ENCODE peak calls at places on chromosomes 5 and 9, in four cellular contexts. H is ovary, C is mesendoderm, J is OCI-LY7. K is an unnamed sample.

GRCh38 chr9:129513856-129514496 is 106.9 kb downstream of the C9orf50 start:
- DNase-seq in J (no peak), C (no peak), H (no peak), K (no peak)

GRCh38 chr9:133351908-133352634 is 4.1 kb downstream of the RPL7A start:
- DNase-seq in C (peak; percentile 93), J (peak; percentile 63), H (no peak), K (no peak)

GRCh38 chr5:135488727-135489465 is 36.7 kb upstream of the TIFAB start:
- DNase-seq in C (peak; percentile 91), J (no peak), H (no peak), K (no peak)

GRCh38 chr5:57831942-57832341 is 349.3 kb upstream of the ACTBL2 start:
- DNase-seq in J (no peak), C (no peak), H (no peak), K (no peak)

GRCh38 chr5:23820764-23821471 is 313.5 kb downstream of the PRDM9 start:
- DNase-seq in H (no peak), C (peak; percentile 47), J (peak; percentile 1), K (no peak)

GRCh38 chr9:278651-279050 is 64.0 kb downstream of the DOCK8 start:
- DNase-seq in C (no peak), H (no peak), J (no peak), K (no peak)

GRCh38 chr9:107213561-107214028 is 69.5 kb upstream of the RAD23B start:
- DNase-seq in H (no peak), C (peak; percentile 91), J (no peak), K (no peak)

GRCh38 chr5:181170996-181171395 is 23.6 kb downstream of the OR2V2 start:
- DNase-seq in J (no peak), C (no peak), H (no peak), K (no peak)

GRCh38 chr9:93071464-93071863 is 13.0 kb downstream of the SUSD3 start:
- DNase-seq in H (peak; percentile 69), C (peak; percentile 79), J (peak; percentile 49), K (no peak)

GRCh38 chr9:121878208-121878835 is 214.8 kb downstream of the TTLL11 start:
- DNase-seq in J (no peak), C (no peak), H (no peak), K (no peak)

GRCh38 chr5:2703615-2704014 is 47.9 kb downstream of the IRX2 start:
- DNase-seq in J (no peak), H (no peak), C (no peak), K (no peak)

GRCh38 chr9:93098236-93098946 is 2.4 kb downstream of the CARD19 start:
- DNase-seq in C (no peak), J (no peak), H (peak; percentile 91), K (peak; percentile 96)

GRCh38 chr5:19406576-19407365 is 581.2 kb downstream of the CDH18 start:
- DNase-seq in C (no peak), J (no peak), H (no peak), K (no peak)

GRCh38 chr9:127088724-127089615 is 33.5 kb downstream of the ANGPTL2 start:
- DNase-seq in C (no peak), H (no peak), J (no peak), K (no peak)

GRCh38 chr9:14428781-14429230 is 114.9 kb upstream of the NFIB start:
- DNase-seq in J (peak; percentile 70), H (peak; percentile 73), C (peak; percentile 88), K (peak; percentile 67)

GRCh38 chr5:123176224-123176937 is 87.3 kb downstream of the PRDM6 start:
- DNase-seq in J (no peak), H (no peak), C (no peak), K (no peak)

GRCh38 chr5:30809907-30810306 is 383.6 kb upstream of the CDH6 start:
- DNase-seq in H (no peak), C (no peak), J (no peak), K (no peak)

GRCh38 chr9:121388140-121388925 is 18.3 kb upstream of the STOM start:
- DNase-seq in H (no peak), C (no peak), J (no peak), K (no peak)

GRCh38 chr5:54522080-54522479 is 4.5 kb downstream of the SNX18 start:
- DNase-seq in C (no peak), H (no peak), J (no peak), K (no peak)

GRCh38 chr9:92896037-92896436 is 18.2 kb upstream of the ZNF484 start:
- DNase-seq in C (no peak), J (no peak), H (no peak), K (no peak)

GRCh38 chr9:111232997-111233790 is 96.8 kb downstream of the OR2K2 start:
- DNase-seq in C (peak; percentile 80), H (no peak), J (no peak), K (peak; percentile 47)

GRCh38 chr9:36867241-36867640 is 166.8 kb downstream of the PAX5 start:
- DNase-seq in C (no peak), J (no peak), H (no peak), K (no peak)

GRCh38 chr5:181166812-181167733 is 19.7 kb downstream of the OR2V2 start:
- DNase-seq in C (no peak), H (no peak), J (peak; percentile 47), K (no peak)

GRCh38 chr5:62791059-62791458 is 212.4 kb downstream of the LRRC70 start:
- DNase-seq in H (no peak), J (no peak), C (peak; percentile 54), K (no peak)

GRCh38 chr9:135887021-135887507 is 20.3 kb downstream of the CAMSAP1 start:
- DNase-seq in H (no peak), J (no peak), C (no peak), K (peak; percentile 71)

GRCh38 chr9:126877418-126877817 is 17.0 kb downstream of the ZBTB34 start:
- DNase-seq in J (peak; percentile 34), C (no peak), H (no peak), K (no peak)

GRCh38 chr5:69079556-69079955 is 14.3 kb upstream of the SLC30A5 start:
- DNase-seq in C (no peak), H (no peak), J (no peak), K (no peak)

GRCh38 chr5:69086206-69086605 is 7.6 kb upstream of the SLC30A5 start:
- DNase-seq in H (no peak), J (no peak), C (no peak), K (no peak)

GRCh38 chr5:69083412-69083811 is 10.4 kb upstream of the SLC30A5 start:
- DNase-seq in H (no peak), C (peak; percentile 79), J (no peak), K (no peak)

GRCh38 chr5:69078921-69079537 is 14.8 kb upstream of the SLC30A5 start:
- DNase-seq in J (no peak), H (no peak), C (no peak), K (no peak)

GRCh38 chr5:69084903-69085302 is 8.9 kb upstream of the SLC30A5 start:
- DNase-seq in J (no peak), H (no peak), C (no peak), K (no peak)
- H3K4me3 ChIP-seq in J (no peak overlapping the region), H (no peak overlapping the region), C (no peak overlapping the region), K (no peak overlapping the region)

GRCh38 chr9:115673599-115673998 is 480.0 kb upstream of the PAPPA start:
- DNase-seq in C (no peak), J (no peak), H (no peak), K (peak; percentile 17)
- H3K27ac ChIP-seq in C (peak overlapping the region; percentile 27), J (no peak overlapping the region), H (no peak overlapping the region), K (no peak overlapping the region)

GRCh38 chr9:113828211-113828610 is 47.9 kb upstream of the ZNF618 start:
- DNase-seq in J (no peak), C (no peak), H (no peak), K (no peak)

GRCh38 chr9:113817171-113817570 is 58.9 kb upstream of the ZNF618 start:
- DNase-seq in J (no peak), H (no peak), C (no peak), K (no peak)

GRCh38 chr9:113818391-113818790 is 57.7 kb upstream of the ZNF618 start:
- DNase-seq in J (no peak), C (no peak), H (no peak), K (no peak)

GRCh38 chr9:113823421-113823820 is 52.7 kb upstream of the ZNF618 start:
- DNase-seq in J (no peak), H (no peak), C (no peak), K (no peak)

GRCh38 chr9:113822315-113822714 is 53.8 kb upstream of the ZNF618 start:
- DNase-seq in H (no peak), C (no peak), J (no peak), K (no peak)
- H3K4me3 ChIP-seq in H (no peak overlapping the region), C (no peak overlapping the region), J (no peak overlapping the region), K (no peak overlapping the region)

GRCh38 chr5:172172912-172173591 is 15.0 kb downstream of the STK10 start:
- DNase-seq in J (no peak), H (no peak), C (no peak), K (no peak)

GRCh38 chr5:172171118-172171775 is 16.8 kb downstream of the STK10 start:
- DNase-seq in C (no peak), H (no peak), J (no peak), K (no peak)

GRCh38 chr5:172177232-172177631 is 10.8 kb downstream of the STK10 start:
- DNase-seq in J (no peak), C (no peak), H (no peak), K (no peak)

GRCh38 chr5:172175263-172175719 is 12.7 kb downstream of the STK10 start:
- DNase-seq in H (no peak), C (no peak), J (peak; percentile 93), K (peak; percentile 79)

DNA sequence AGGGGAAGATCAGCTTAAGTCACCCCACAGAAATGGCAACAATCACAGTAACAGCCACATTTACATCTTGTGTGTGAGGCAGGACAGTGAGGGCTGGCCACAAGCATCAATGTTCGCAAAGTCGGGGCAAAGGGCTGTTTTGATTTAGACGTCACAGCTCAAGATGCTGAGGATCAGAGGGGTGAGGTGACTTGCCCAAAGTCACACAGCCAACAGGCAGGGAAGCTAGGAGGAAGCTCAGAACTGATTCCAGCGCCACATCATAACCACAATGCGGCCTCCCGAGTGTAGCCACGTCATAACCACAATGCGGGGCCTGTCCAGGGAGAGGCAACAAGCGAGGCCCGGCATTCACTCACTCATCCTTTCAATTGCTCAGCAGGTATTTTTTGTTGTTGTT is 14.3 kb downstream of the STK10 start:
- DNase-seq in C (no peak), J (no peak), H (no peak), K (no peak)
- H3K27ac ChIP-seq in C (peak overlapping the region; percentile 27), J (peak overlapping the region; percentile 87), H (no peak overlapping the region), K (no peak overlapping the region)

DNA sequence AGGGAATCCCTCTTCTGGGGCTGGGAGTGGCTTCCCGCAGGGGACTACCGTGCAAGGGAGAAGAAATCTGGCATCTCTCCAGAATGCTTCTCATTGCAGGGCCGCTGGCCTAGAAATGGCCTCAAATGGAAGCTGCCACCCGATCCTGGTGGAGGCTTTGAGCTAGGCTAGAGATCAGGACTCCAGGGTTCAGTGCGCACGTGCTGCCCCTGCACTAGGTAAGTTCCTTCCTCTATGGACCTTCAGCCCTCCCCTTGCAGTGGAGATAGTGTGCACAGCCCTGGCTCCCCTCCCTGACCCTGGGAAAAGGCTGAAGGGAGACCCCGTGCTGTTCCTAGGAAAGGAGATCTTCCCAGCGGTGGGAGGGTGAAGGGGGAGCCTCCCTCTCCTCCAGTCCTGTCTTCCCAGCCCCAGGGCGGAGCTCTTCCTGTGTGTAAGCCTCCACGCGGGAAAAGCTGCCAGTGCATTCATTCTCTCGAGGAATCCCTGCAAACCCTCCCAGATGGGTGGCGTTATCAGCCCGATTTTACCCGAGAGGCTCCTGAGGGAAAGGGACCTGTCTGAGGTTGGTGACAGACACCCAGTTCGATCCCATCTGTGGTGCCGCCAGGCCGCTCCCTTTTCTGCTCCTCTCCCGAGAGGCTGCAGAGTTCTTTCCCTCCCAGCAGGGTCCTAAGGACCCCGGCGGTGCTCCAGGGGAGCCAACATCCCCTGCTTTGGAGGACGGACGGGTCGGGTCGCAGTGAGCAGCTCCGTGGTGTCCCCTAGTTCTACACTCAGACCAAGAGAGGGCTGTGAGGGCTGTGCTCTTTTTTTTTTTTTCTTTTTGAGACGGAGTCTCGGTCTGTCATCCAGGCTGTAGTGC is 1.4 kb upstream of the CERCAM start:
- DNase-seq in H (peak; percentile 43), C (no peak), J (no peak), K (no peak)
- H3K4me3 ChIP-seq in H (peak overlapping the region; percentile 98), C (no peak overlapping the region), J (no peak overlapping the region), K (peak overlapping the region; percentile 81)

K was measured in psoas muscle.